ENCODE peak calls at places on chromosome 9, in seven cellular contexts. One of them, this sample, is unnamed.

GRCh38 chr9:134316444-134317160 is 9.7 kb upstream of the RXRA start:
- DNase-seq in body of pancreas: no peak
- DNase-seq in Peyer's patch: no peak
- DNase-seq in upper lobe of left lung: no peak
- DNase-seq in fibroblast of lung: peak; percentile 51
- DNase-seq in PC-9: no peak
- DNase-seq in HCT116: no peak
- DNase-seq in this sample: no peak

GRCh38 chr9:115649991-115650472 is 503.6 kb upstream of the PAPPA start:
- DNase-seq in body of pancreas: peak; percentile 63
- DNase-seq in upper lobe of left lung: peak; percentile 31
- DNase-seq in PC-9: no peak
- DNase-seq in Peyer's patch: peak; percentile 68
- DNase-seq in fibroblast of lung: peak; percentile 99
- DNase-seq in HCT116: no peak
- DNase-seq in this sample: no peak

GRCh38 chr9:99101271-99101670 is 3.6 kb upstream of the TGFBR1 start:
- DNase-seq in PC-9: no peak
- DNase-seq in Peyer's patch: no peak
- DNase-seq in body of pancreas: no peak
- DNase-seq in fibroblast of lung: no peak
- DNase-seq in HCT116: no peak
- DNase-seq in upper lobe of left lung: no peak
- DNase-seq in this sample: no peak

GRCh38 chr9:38313421-38313820 is 79.1 kb upstream of the ALDH1B1 start:
- DNase-seq in HCT116: no peak
- DNase-seq in PC-9: no peak
- DNase-seq in fibroblast of lung: no peak
- DNase-seq in body of pancreas: no peak
- DNase-seq in Peyer's patch: no peak
- DNase-seq in upper lobe of left lung: no peak
- DNase-seq in this sample: peak; percentile 19

GRCh38 chr9:6014668-6015270 is 655 bp downstream of the RANBP6 start:
- DNase-seq in fibroblast of lung: peak; percentile 34
- DNase-seq in HCT116: peak; percentile 7
- DNase-seq in body of pancreas: peak; percentile 6
- DNase-seq in PC-9: peak; percentile 80
- DNase-seq in upper lobe of left lung: no peak
- DNase-seq in Peyer's patch: no peak
- DNase-seq in this sample: no peak

GRCh38 chr9:29212590-29213373 is 1639.5 kb upstream of the C9orf72 start:
- DNase-seq in PC-9: no peak
- DNase-seq in body of pancreas: peak; percentile 21
- DNase-seq in HCT116: no peak
- DNase-seq in fibroblast of lung: no peak
- DNase-seq in upper lobe of left lung: no peak
- DNase-seq in Peyer's patch: no peak
- DNase-seq in this sample: no peak

GRCh38 chr9:136505406-136506403 is 22.9 kb upstream of the SEC16A start:
- DNase-seq in Peyer's patch: no peak
- DNase-seq in body of pancreas: no peak
- DNase-seq in PC-9: no peak
- DNase-seq in fibroblast of lung: no peak
- DNase-seq in upper lobe of left lung: no peak
- DNase-seq in HCT116: no peak
- DNase-seq in this sample: no peak

GRCh38 chr9:77486968-77487367 is 161.2 kb downstream of the GNA14 start:
- DNase-seq in Peyer's patch: no peak
- DNase-seq in PC-9: no peak
- DNase-seq in HCT116: no peak
- DNase-seq in fibroblast of lung: no peak
- DNase-seq in body of pancreas: no peak
- DNase-seq in upper lobe of left lung: no peak
- DNase-seq in this sample: no peak

GRCh38 chr9:312596-313320 is 98.1 kb downstream of the DOCK8 start:
- DNase-seq in HCT116: no peak
- DNase-seq in Peyer's patch: no peak
- DNase-seq in fibroblast of lung: no peak
- DNase-seq in upper lobe of left lung: no peak
- DNase-seq in body of pancreas: no peak
- DNase-seq in PC-9: no peak
- DNase-seq in this sample: no peak

GRCh38 chr9:137030528-137030927 is 1.4 kb downstream of the FUT7 start:
- DNase-seq in PC-9: no peak
- DNase-seq in fibroblast of lung: no peak
- DNase-seq in upper lobe of left lung: peak; percentile 78
- DNase-seq in Peyer's patch: peak; percentile 83
- DNase-seq in HCT116: no peak
- DNase-seq in body of pancreas: no peak
- DNase-seq in this sample: no peak

GRCh38 chr9:129094387-129095169 is 13.7 kb downstream of the DOLPP1 start:
- DNase-seq in fibroblast of lung: no peak
- DNase-seq in PC-9: peak; percentile 13
- DNase-seq in HCT116: no peak
- DNase-seq in body of pancreas: peak; percentile 75
- DNase-seq in Peyer's patch: no peak
- DNase-seq in upper lobe of left lung: no peak
- DNase-seq in this sample: no peak

GRCh38 chr9:135959814-135960213 is 1.4 kb downstream of the UBAC1 start:
- DNase-seq in HCT116: no peak
- DNase-seq in body of pancreas: no peak
- DNase-seq in upper lobe of left lung: no peak
- DNase-seq in PC-9: no peak
- DNase-seq in Peyer's patch: no peak
- DNase-seq in fibroblast of lung: no peak
- DNase-seq in this sample: no peak

GRCh38 chr9:134328341-134328840 is 2.1 kb downstream of the RXRA start:
- DNase-seq in body of pancreas: no peak
- DNase-seq in HCT116: no peak
- DNase-seq in upper lobe of left lung: peak; percentile 62
- DNase-seq in fibroblast of lung: peak; percentile 40
- DNase-seq in PC-9: peak; percentile 66
- DNase-seq in Peyer's patch: no peak
- DNase-seq in this sample: no peak

GRCh38 chr9:33750307-33750838 is 45.0 kb upstream of the PRSS3 start:
- DNase-seq in body of pancreas: no peak
- DNase-seq in HCT116: no peak
- DNase-seq in Peyer's patch: peak; percentile 65
- DNase-seq in PC-9: peak; percentile 50
- DNase-seq in upper lobe of left lung: no peak
- DNase-seq in fibroblast of lung: no peak
- DNase-seq in this sample: no peak
- H3K4me3 ChIP-seq in body of pancreas: no peak overlapping the region
- H3K4me3 ChIP-seq in HCT116: peak overlapping the region; percentile 79
- H3K4me3 ChIP-seq in Peyer's patch: peak overlapping the region; percentile 70
- H3K4me3 ChIP-seq in PC-9: peak overlapping the region; percentile 66
- H3K4me3 ChIP-seq in upper lobe of left lung: peak overlapping the region; percentile 17
- H3K4me3 ChIP-seq in fibroblast of lung: peak overlapping the region; percentile 57
- H3K4me3 ChIP-seq in this sample: peak overlapping the region; percentile 30

GRCh38 chr9:33851301-33851700 is 34.3 kb downstream of the UBE2R2 start:
- DNase-seq in upper lobe of left lung: no peak
- DNase-seq in body of pancreas: no peak
- DNase-seq in Peyer's patch: no peak
- DNase-seq in fibroblast of lung: no peak
- DNase-seq in PC-9: no peak
- DNase-seq in HCT116: no peak
- DNase-seq in this sample: no peak

GRCh38 chr9:33852216-33852826 is 35.4 kb downstream of the UBE2R2 start:
- DNase-seq in Peyer's patch: peak; percentile 89
- DNase-seq in PC-9: no peak
- DNase-seq in body of pancreas: peak; percentile 93
- DNase-seq in upper lobe of left lung: peak; percentile 77
- DNase-seq in fibroblast of lung: peak; percentile 52
- DNase-seq in HCT116: peak; percentile 43
- DNase-seq in this sample: no peak

GRCh38 chr9:33856247-33856646 is 39.3 kb downstream of the UBE2R2 start:
- DNase-seq in body of pancreas: no peak
- DNase-seq in fibroblast of lung: no peak
- DNase-seq in HCT116: no peak
- DNase-seq in PC-9: no peak
- DNase-seq in upper lobe of left lung: no peak
- DNase-seq in Peyer's patch: no peak
- DNase-seq in this sample: no peak

GRCh38 chr9:33850267-33850629 is 33.3 kb downstream of the UBE2R2 start:
- DNase-seq in upper lobe of left lung: no peak
- DNase-seq in Peyer's patch: no peak
- DNase-seq in HCT116: no peak
- DNase-seq in body of pancreas: no peak
- DNase-seq in fibroblast of lung: no peak
- DNase-seq in PC-9: no peak
- DNase-seq in this sample: no peak

DNA sequence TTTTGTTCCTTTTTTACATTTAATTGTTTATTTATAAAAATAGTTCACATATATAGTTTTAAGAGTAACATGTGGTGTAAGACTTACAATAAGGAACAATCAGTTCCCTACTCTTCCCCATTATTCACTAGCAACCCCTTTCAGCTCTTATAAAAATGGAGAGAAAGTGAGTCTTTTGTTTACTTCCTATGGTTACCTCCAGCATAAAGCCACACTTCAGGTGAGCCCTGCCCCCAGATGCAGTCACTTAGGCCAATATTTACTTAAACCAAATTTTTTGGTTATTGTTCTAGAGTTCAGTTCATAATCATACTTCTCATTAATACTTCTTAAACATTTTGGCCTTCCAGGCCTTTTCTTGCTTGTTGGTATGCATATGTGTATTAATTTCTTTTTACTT is 33.7 kb downstream of the UBE2R2 start:
- DNase-seq in HCT116: no peak
- DNase-seq in upper lobe of left lung: no peak
- DNase-seq in Peyer's patch: no peak
- DNase-seq in fibroblast of lung: no peak
- DNase-seq in PC-9: no peak
- DNase-seq in body of pancreas: peak; percentile 64
- DNase-seq in this sample: no peak
- H3K27ac ChIP-seq in HCT116: no peak overlapping the region
- H3K27ac ChIP-seq in upper lobe of left lung: no peak overlapping the region
- H3K27ac ChIP-seq in Peyer's patch: no peak overlapping the region
- H3K27ac ChIP-seq in fibroblast of lung: no peak overlapping the region
- H3K27ac ChIP-seq in PC-9: peak overlapping the region; percentile 39
- H3K27ac ChIP-seq in body of pancreas: peak overlapping the region; percentile 79
- H3K27ac ChIP-seq in this sample: no peak overlapping the region

GRCh38 chr9:127738666-127739065 is 3.6 kb upstream of the TOR2A start:
- DNase-seq in fibroblast of lung: no peak
- DNase-seq in body of pancreas: no peak
- DNase-seq in PC-9: no peak
- DNase-seq in upper lobe of left lung: no peak
- DNase-seq in Peyer's patch: no peak
- DNase-seq in HCT116: no peak
- DNase-seq in this sample: no peak

GRCh38 chr9:127734747-127735529 is at the start of gene TOR2A:
- DNase-seq in HCT116: peak; percentile 92
- DNase-seq in PC-9: peak; percentile 89
- DNase-seq in Peyer's patch: peak; percentile 98
- DNase-seq in fibroblast of lung: peak; percentile 96
- DNase-seq in body of pancreas: peak; percentile 98
- DNase-seq in upper lobe of left lung: peak; percentile 98
- DNase-seq in this sample: no peak

GRCh38 chr9:127733609-127734008 is 1.5 kb downstream of the TOR2A start:
- DNase-seq in Peyer's patch: no peak
- DNase-seq in upper lobe of left lung: no peak
- DNase-seq in PC-9: no peak
- DNase-seq in body of pancreas: no peak
- DNase-seq in fibroblast of lung: no peak
- DNase-seq in HCT116: no peak
- DNase-seq in this sample: no peak

GRCh38 chr9:127734247-127734746 is 797 bp downstream of the TOR2A start:
- DNase-seq in HCT116: no peak
- DNase-seq in upper lobe of left lung: no peak
- DNase-seq in fibroblast of lung: no peak
- DNase-seq in body of pancreas: no peak
- DNase-seq in PC-9: no peak
- DNase-seq in Peyer's patch: no peak
- DNase-seq in this sample: no peak

DNA sequence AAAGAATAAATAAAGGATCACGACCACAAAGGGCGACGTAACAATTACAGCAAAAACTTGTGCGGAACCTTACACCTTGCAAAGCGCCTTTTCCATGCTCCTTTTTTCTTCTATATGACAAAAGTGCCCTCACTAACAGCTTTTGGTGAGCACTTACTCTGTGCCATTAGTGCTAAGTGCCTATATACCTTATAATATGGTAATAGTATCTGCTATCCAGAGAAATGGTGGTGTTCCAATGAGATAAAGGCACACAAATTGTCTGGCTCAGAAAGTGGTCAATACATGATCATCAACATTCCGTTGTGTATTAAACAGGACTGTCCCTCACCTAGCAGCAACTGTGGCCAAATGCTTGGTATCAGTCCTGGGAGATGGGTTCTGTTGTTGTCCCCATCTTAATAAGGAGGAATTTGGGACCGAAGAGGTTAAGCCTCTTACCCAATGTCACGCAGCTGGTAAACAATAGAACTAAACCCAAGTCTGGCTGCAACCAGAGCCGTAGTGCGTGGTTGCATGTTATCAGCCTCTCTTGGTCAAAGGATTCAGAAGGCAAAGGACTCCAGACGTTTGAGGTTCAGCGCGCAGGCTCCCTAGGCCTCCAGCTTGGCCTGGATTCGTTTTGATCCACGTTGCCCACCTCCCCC is 559 bp upstream of the TOR2A start:
- DNase-seq in PC-9: no peak
- DNase-seq in upper lobe of left lung: no peak
- DNase-seq in Peyer's patch: no peak
- DNase-seq in body of pancreas: no peak
- DNase-seq in fibroblast of lung: no peak
- DNase-seq in HCT116: no peak
- DNase-seq in this sample: no peak
- TF ChIP-seq CTCF in PC-9: no peak
- TF ChIP-seq CTCF in upper lobe of left lung: no peak
- TF ChIP-seq CTCF in Peyer's patch: no peak
- TF ChIP-seq CTCF in body of pancreas: no peak
- TF ChIP-seq CTCF in fibroblast of lung: no peak
- TF ChIP-seq CTCF in HCT116: no peak
- TF ChIP-seq CTCF in this sample: no peak

GRCh38 chr9:16828335-16829281 is 41.9 kb downstream of the BNC2 start:
- DNase-seq in PC-9: no peak
- DNase-seq in Peyer's patch: peak; percentile 62
- DNase-seq in HCT116: no peak
- DNase-seq in upper lobe of left lung: no peak
- DNase-seq in fibroblast of lung: peak; percentile 77
- DNase-seq in body of pancreas: peak; percentile 8
- DNase-seq in this sample: no peak

GRCh38 chr9:16821344-16821743 is 49.1 kb downstream of the BNC2 start:
- DNase-seq in upper lobe of left lung: no peak
- DNase-seq in body of pancreas: no peak
- DNase-seq in HCT116: no peak
- DNase-seq in Peyer's patch: no peak
- DNase-seq in PC-9: no peak
- DNase-seq in fibroblast of lung: no peak
- DNase-seq in this sample: no peak

GRCh38 chr9:16825364-16825763 is 45.1 kb downstream of the BNC2 start:
- DNase-seq in Peyer's patch: no peak
- DNase-seq in body of pancreas: no peak
- DNase-seq in HCT116: no peak
- DNase-seq in upper lobe of left lung: no peak
- DNase-seq in PC-9: no peak
- DNase-seq in fibroblast of lung: peak; percentile 60
- DNase-seq in this sample: no peak

GRCh38 chr9:16824545-16825041 is 45.9 kb downstream of the BNC2 start:
- DNase-seq in Peyer's patch: no peak
- DNase-seq in PC-9: peak; percentile 36
- DNase-seq in HCT116: no peak
- DNase-seq in upper lobe of left lung: no peak
- DNase-seq in body of pancreas: no peak
- DNase-seq in fibroblast of lung: peak; percentile 78
- DNase-seq in this sample: no peak

GRCh38 chr9:16825971-16826370 is 44.5 kb downstream of the BNC2 start:
- DNase-seq in Peyer's patch: no peak
- DNase-seq in fibroblast of lung: peak; percentile 73
- DNase-seq in upper lobe of left lung: no peak
- DNase-seq in HCT116: no peak
- DNase-seq in PC-9: no peak
- DNase-seq in body of pancreas: no peak
- DNase-seq in this sample: no peak
- H3K4me3 ChIP-seq in Peyer's patch: no peak overlapping the region
- H3K4me3 ChIP-seq in fibroblast of lung: peak overlapping the region; percentile 17
- H3K4me3 ChIP-seq in upper lobe of left lung: no peak overlapping the region
- H3K4me3 ChIP-seq in HCT116: no peak overlapping the region
- H3K4me3 ChIP-seq in PC-9: no peak overlapping the region
- H3K4me3 ChIP-seq in body of pancreas: no peak overlapping the region
- H3K4me3 ChIP-seq in this sample: no peak overlapping the region